ENCODE peak calls at places on chromosomes 2 and 18, in four cellular contexts. P is GM23248, V is MM.1S, U is neural progenitor cell. C is an unnamed sample.

GRCh38 chr2:241615041-241615440 is 21.9 kb downstream of the THAP4 start:
- DNase-seq in V (no peak), P (no peak), U (no peak), C (no peak)

GRCh38 chr2:71610671-71611070 is 157.3 kb downstream of the DYSF start:
- DNase-seq in V (no peak), P (no peak), U (no peak), C (no peak)

GRCh38 chr18:70431203-70431624 is 142.4 kb downstream of the SOCS6 start:
- DNase-seq in U (no peak), V (no peak), P (peak; percentile 86), C (no peak)

GRCh38 chr2:62370304-62371250 is 135.4 kb downstream of the TMEM17 start:
- DNase-seq in V (no peak), P (no peak), U (peak; percentile 58), C (no peak)

GRCh38 chr18:50097702-50098101 is 97.2 kb downstream of the MYO5B start:
- DNase-seq in U (no peak), V (peak; percentile 47), P (peak; percentile 21), C (peak; percentile 98)

GRCh38 chr2:112880081-112880531 is 30.9 kb upstream of the IL37 start:
- DNase-seq in P (peak; percentile 81), V (no peak), U (no peak), C (no peak)

GRCh38 chr2:47264686-47265085 is 109.6 kb upstream of the STPG4 start:
- DNase-seq in P (no peak), U (no peak), V (no peak), C (no peak)

GRCh38 chr2:8884812-8885211 is 47.4 kb upstream of the KIDINS220 start:
- DNase-seq in V (no peak), U (no peak), P (no peak), C (no peak)

GRCh38 chr2:68832161-68832869 is 38.9 kb downstream of the BMP10 start:
- DNase-seq in V (peak; percentile 76), P (peak; percentile 22), U (no peak), C (peak; percentile 17)

GRCh38 chr2:110157153-110157793 is 41.7 kb upstream of the MALL start:
- DNase-seq in U (peak; percentile 32), P (peak; percentile 83), V (peak; percentile 68), C (peak; percentile 58)

GRCh38 chr2:174748948-174749347 is 15.3 kb downstream of the CHRNA1 start:
- DNase-seq in U (peak; percentile 80), V (peak; percentile 57), P (peak; percentile 66), C (peak; percentile 87)

GRCh38 chr2:6965071-6965795 is 48.0 kb downstream of the RNF144A start:
- DNase-seq in P (no peak), V (no peak), U (no peak), C (no peak)

GRCh38 chr2:162242586-162243304 is 500 bp downstream of the FAP start:
- DNase-seq in U (peak; percentile 41), V (no peak), P (peak; percentile 73), C (no peak)

GRCh38 chr18:21632393-21632792 is 20.3 kb downstream of the SNRPD1 start:
- DNase-seq in P (no peak), V (no peak), U (no peak), C (no peak)

GRCh38 chr2:231923951-231924888 is 2.0 kb downstream of the NPPC start:
- DNase-seq in U (no peak), P (no peak), V (no peak), C (no peak)

GRCh38 chr2:47269316-47270232 is 114.5 kb upstream of the STPG4 start:
- DNase-seq in U (no peak), P (peak; percentile 99), V (no peak), C (peak; percentile 100)

GRCh38 chr2:67399831-67400489 is 2.8 kb downstream of the ETAA1 start:
- DNase-seq in V (no peak), P (peak; percentile 57), U (no peak), C (no peak)

GRCh38 chr2:83251473-83251872 is 1207.6 kb downstream of the SUCLG1 start:
- DNase-seq in V (no peak), U (no peak), P (no peak), C (no peak)

GRCh38 chr18:394997-395383 is 105.5 kb downstream of the COLEC12 start:
- DNase-seq in P (peak; percentile 98), U (no peak), V (no peak), C (no peak)

GRCh38 chr18:41828137-41828536 is 126.9 kb upstream of the PIK3C3 start:
- DNase-seq in V (no peak), U (no peak), P (no peak), C (no peak)

GRCh38 chr2:163595033-163595432 is 140.8 kb downstream of the FIGN start:
- DNase-seq in V (no peak), P (peak; percentile 17), U (no peak), C (no peak)

GRCh38 chr2:167069855-167070254 is 181.6 kb downstream of the XIRP2 start:
- DNase-seq in U (no peak), P (no peak), V (no peak), C (no peak)

GRCh38 chr2:10877691-10878111 is 34.0 kb upstream of the KCNF1 start:
- DNase-seq in U (no peak), P (peak; percentile 63), V (no peak), C (peak; percentile 23)

GRCh38 chr2:100781523-100782375 is 38.2 kb upstream of the NPAS2 start:
- DNase-seq in P (no peak), V (no peak), U (no peak), C (no peak)

GRCh38 chr18:36772339-36772738 is 56.5 kb downstream of the TPGS2 start:
- DNase-seq in P (peak; percentile 45), U (no peak), V (no peak), C (no peak)

GRCh38 chr2:65612654-65613053 is 180.3 kb upstream of the SPRED2 start:
- DNase-seq in P (peak; percentile 14), V (no peak), U (no peak), C (peak; percentile 98)

GRCh38 chr2:75076088-75076487 is 117.6 kb downstream of the POLE4 start:
- DNase-seq in P (no peak), U (no peak), V (no peak), C (no peak)

GRCh38 chr2:233460726-233461431 is 105.7 kb downstream of the USP40 start:
- DNase-seq in U (no peak), P (no peak), V (no peak), C (peak; percentile 62)

GRCh38 chr2:105798595-105798994 is 53.9 kb downstream of the NCK2 start:
- DNase-seq in P (no peak), U (no peak), V (peak; percentile 61), C (no peak)

GRCh38 chr18:44899832-44900231 is 219.1 kb downstream of the SETBP1 start:
- DNase-seq in U (no peak), V (no peak), P (no peak), C (no peak)

GRCh38 chr2:3168230-3168891 is 209.3 kb downstream of the EIPR1 start:
- DNase-seq in V (no peak), U (peak; percentile 23), P (peak; percentile 94), C (no peak)

GRCh38 chr2:221629478-221629877 is 57.4 kb upstream of the EPHA4 start:
- DNase-seq in P (peak; percentile 91), U (no peak), V (no peak), C (peak; percentile 62)

GRCh38 chr2:50863218-50863617 is 168.7 kb downstream of the NRXN1 start:
- DNase-seq in U (no peak), P (no peak), V (peak; percentile 85), C (no peak)

GRCh38 chr2:209160800-209161588 is 262.9 kb upstream of the MAP2 start:
- DNase-seq in V (no peak), P (no peak), U (no peak), C (no peak)

GRCh38 chr18:77124452-77124922 is 8.1 kb downstream of the MBP start:
- DNase-seq in P (peak; percentile 48), U (no peak), V (no peak), C (no peak)
- H3F3A ChIP-seq in P (peaks cover 27% of the 10 kb centered on the region), U (no peaks in the 10 kb centered on the region), V (no peaks in the 10 kb centered on the region), C (peaks cover 26% of the 10 kb centered on the region)

GRCh38 chr18:48826806-48827205 is 124.0 kb downstream of the SMAD7 start:
- DNase-seq in U (no peak), V (no peak), P (no peak), C (no peak)

GRCh38 chr18:48827321-48828200 is 123.2 kb downstream of the SMAD7 start:
- DNase-seq in P (peak; percentile 80), V (no peak), U (peak; percentile 90), C (peak; percentile 51)

GRCh38 chr18:48825101-48825745 is 125.5 kb downstream of the SMAD7 start:
- DNase-seq in P (peak; percentile 89), U (no peak), V (no peak), C (no peak)

GRCh38 chr18:48824231-48824970 is 126.4 kb downstream of the SMAD7 start:
- DNase-seq in U (no peak), V (no peak), P (no peak), C (no peak)

DNA sequence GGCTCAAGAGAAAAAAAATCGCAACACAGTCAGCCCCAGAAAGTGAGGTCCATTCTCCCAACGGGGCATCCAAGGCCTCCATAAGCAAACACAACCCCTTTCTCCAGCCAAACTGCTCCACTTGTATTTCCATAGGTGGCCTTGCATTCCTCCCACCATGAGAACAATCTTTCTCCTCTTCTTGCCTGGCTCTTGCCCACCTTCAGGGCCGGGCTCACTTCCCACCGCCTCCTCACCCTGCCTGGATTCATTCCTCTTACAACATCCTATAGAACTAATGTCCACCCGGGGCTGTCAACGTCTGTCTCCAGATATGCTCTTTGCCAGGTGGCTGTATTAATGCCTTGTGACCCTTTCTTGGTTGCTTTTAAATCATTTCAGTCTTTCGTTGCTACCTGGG is 124.5 kb downstream of the SMAD7 start:
- DNase-seq in V (no peak), P (no peak), U (no peak), C (no peak)
- H3K4me1 ChIP-seq in V (peaks cover 4% of the 10 kb centered on the region), P (peaks cover 47% of the 10 kb centered on the region), U (peaks cover 49% of the 10 kb centered on the region), C (peaks cover 19% of the 10 kb centered on the region)

GRCh38 chr2:70123829-70124117 is 36.5 kb downstream of the PCBP1 start:
- DNase-seq in U (no peak), V (no peak), P (no peak), C (no peak)
- H3F3A ChIP-seq in U (peaks cover 57% of the 10 kb centered on the region), V (peaks cover 23% of the 10 kb centered on the region), P (peaks cover 11% of the 10 kb centered on the region), C (peaks cover 35% of the 10 kb centered on the region)

GRCh38 chr2:234987754-234988153 is 35.9 kb downstream of the SH3BP4 start:
- DNase-seq in U (no peak), V (no peak), P (no peak), C (no peak)
- H3K4me1 ChIP-seq in U (peaks cover 10% of the 10 kb centered on the region), V (peaks cover under 1% of the 10 kb centered on the region), P (peaks cover 37% of the 10 kb centered on the region), C (peaks cover 43% of the 10 kb centered on the region)